ENCODE peak calls at places on chromosome 21, in seven cellular contexts. B is tibial artery, E is lower lobe of right lung, C is uterus, F is RWPE1, H is HL-60, X is coronary artery. P is an unnamed sample.
A peak's percentile ranks its signal among the peaks of the same experiment; 100 is the strongest.

GRCh38 chr21:45552696-45553391 is 10.6 kb upstream of the SLC19A1 start:
- DNase-seq in B (no peak), E (peak; percentile 47), C (no peak), F (no peak), H (no peak), X (no peak), P (no peak)

GRCh38 chr21:45575993-45576837 is 34.0 kb upstream of the SLC19A1 start:
- DNase-seq in B (no peak), E (peak; percentile 39), C (no peak), F (no peak), H (no peak), X (peak; percentile 61), P (no peak)

GRCh38 chr21:36282568-36283230 is 37.3 kb upstream of the MORC3 start:
- DNase-seq in B (no peak), E (no peak), C (no peak), F (no peak), H (no peak), X (no peak), P (no peak)

GRCh38 chr21:28539623-28539988 is 453.1 kb downstream of the LTN1 start:
- DNase-seq in B (no peak), E (no peak), C (no peak), F (no peak), H (no peak), X (no peak), P (no peak)

GRCh38 chr21:45322960-45323461 is 35.3 kb upstream of the POFUT2 start:
- DNase-seq in B (peak; percentile 75), E (peak; percentile 48), C (no peak), F (no peak), H (no peak), X (peak; percentile 93), P (no peak)

GRCh38 chr21:32515869-32516268 is 69.5 kb downstream of the TCP10L start:
- DNase-seq in B (no peak), E (no peak), C (no peak), F (no peak), H (no peak), X (no peak), P (no peak)

GRCh38 chr21:44006017-44006624 is 6.0 kb upstream of the TRAPPC10 start:
- DNase-seq in B (peak; percentile 39), E (no peak), C (peak; percentile 67), F (peak; percentile 81), H (no peak), X (peak; percentile 83), P (no peak)

GRCh38 chr21:43269461-43269860 is 100.7 kb downstream of the CRYAA start:
- DNase-seq in B (no peak), E (peak; percentile 43), C (no peak), F (no peak), H (no peak), X (no peak), P (no peak)

GRCh38 chr21:45384656-45385548 is 20.1 kb upstream of the COL18A1 start:
- DNase-seq in B (peak; percentile 14), E (peak; percentile 28), C (peak; percentile 14), F (no peak), H (no peak), X (no peak), P (no peak)

GRCh38 chr21:44460441-44460755 is 5.1 kb downstream of the LRRC3 start:
- DNase-seq in B (no peak), E (no peak), C (no peak), F (no peak), H (no peak), X (no peak), P (no peak)

GRCh38 chr21:36403713-36404112 is 18.5 kb downstream of the CHAF1B start:
- DNase-seq in B (no peak), E (no peak), C (no peak), F (no peak), H (no peak), X (no peak), P (peak; percentile 28)

GRCh38 chr21:31973402-31973944 is 100.7 kb downstream of the HUNK start:
- DNase-seq in B (no peak), E (no peak), C (no peak), F (no peak), H (no peak), X (no peak), P (no peak)

GRCh38 chr21:46431448-46431847 is 27.2 kb upstream of the DIP2A start:
- DNase-seq in B (no peak), E (peak; percentile 46), C (no peak), F (no peak), H (no peak), X (no peak), P (no peak)

GRCh38 chr21:36544545-36544944 is 64.6 kb upstream of the CLDN14 start:
- DNase-seq in B (no peak), E (no peak), C (no peak), F (no peak), H (no peak), X (peak; percentile 14), P (no peak)

GRCh38 chr21:46229923-46230260 is 1.3 kb upstream of the LSS start:
- DNase-seq in B (no peak), E (no peak), C (no peak), F (no peak), H (no peak), X (no peak), P (no peak)

GRCh38 chr21:27421654-27422053 is 454.8 kb upstream of the ADAMTS5 start:
- DNase-seq in B (no peak), E (no peak), C (no peak), F (no peak), H (no peak), X (no peak), P (no peak)

GRCh38 chr21:46187814-46188213 is 3.6 kb upstream of the SPATC1L start:
- DNase-seq in B (no peak), E (no peak), C (no peak), F (no peak), H (no peak), X (no peak), P (no peak)

GRCh38 chr21:30248844-30249243 is 32.9 kb upstream of the CLDN8 start:
- DNase-seq in B (no peak), E (no peak), C (no peak), F (no peak), H (no peak), X (no peak), P (no peak)
- TF ChIP-seq CTCF in B (no peak), E (no peak), C (no peak), F (no peak), H (no peak), X (no peak), P (no peak)

DNA sequence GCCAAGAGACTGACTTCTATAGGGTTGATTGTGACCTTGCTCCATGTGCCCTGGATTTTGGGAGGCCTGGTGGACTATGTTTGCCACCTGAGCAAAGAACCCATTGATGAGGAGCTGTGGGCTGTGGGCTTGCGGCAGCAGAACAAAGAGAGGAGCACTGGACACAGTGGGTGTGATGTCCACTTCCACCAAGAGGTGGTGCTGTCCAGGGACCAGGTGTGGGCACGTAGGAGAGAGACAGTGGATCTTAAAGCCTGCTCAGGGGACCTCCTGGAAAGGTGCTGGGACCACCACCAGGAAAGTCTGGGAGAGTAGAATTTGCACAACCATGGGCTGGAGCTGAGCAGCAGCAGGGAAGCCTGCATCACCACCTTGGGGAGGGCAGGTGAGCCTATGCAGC is 106.7 kb upstream of the ETS2 start:
- DNase-seq in B (no peak), E (no peak), C (no peak), F (no peak), H (no peak), X (no peak), P (no peak)
- TF ChIP-seq CTCF in B (no peak), E (no peak), C (no peak), F (no peak), H (no peak), X (no peak), P (no peak)

DNA sequence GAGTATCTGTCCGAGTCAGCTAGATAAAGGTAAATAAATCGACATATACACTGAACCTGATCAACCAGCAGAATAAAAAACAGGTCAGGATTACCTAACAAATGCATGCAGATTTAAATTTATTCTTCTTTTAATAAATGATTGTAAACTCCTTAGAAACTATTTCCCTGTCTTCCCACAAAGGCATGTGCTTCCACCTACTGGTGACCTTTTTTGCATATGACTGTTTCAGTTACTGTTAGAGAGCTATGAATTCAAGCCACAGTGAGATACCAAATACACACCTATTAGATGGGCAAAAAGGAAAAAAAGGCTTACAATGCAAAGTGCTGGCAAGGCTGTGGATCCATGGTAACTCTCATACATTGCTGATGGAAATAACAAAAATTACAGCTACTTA is 957.4 kb upstream of the NCAM2 start:
- DNase-seq in B (no peak), E (no peak), C (no peak), F (no peak), H (no peak), X (no peak), P (no peak)
- TF ChIP-seq CTCF in B (no peak), E (peak; percentile 12), C (no peak), F (no peak), H (no peak), X (no peak), P (no peak)

DNA sequence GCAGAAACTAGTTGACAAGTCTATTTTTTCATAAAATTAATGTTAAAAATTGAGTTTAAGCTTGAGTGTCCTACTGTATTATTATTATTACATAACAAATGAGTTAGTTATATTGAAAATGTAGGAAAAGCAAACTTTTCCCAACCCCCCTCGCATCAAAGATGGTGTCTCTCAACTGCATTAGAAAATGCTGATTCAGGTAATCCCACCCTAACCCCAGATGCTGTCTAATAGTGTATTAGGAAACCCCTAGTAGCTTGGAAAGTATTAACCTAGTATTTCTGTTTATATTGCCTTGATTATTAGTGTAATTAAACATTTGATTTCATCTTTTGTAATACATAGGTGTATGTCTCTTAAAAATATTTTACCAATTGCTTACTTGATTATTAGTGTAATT is 1120.3 kb downstream of the MRPL39 start:
- DNase-seq in B (no peak), E (no peak), C (no peak), F (no peak), H (no peak), X (no peak), P (no peak)
- TF ChIP-seq CTCF in B (no peak), E (no peak), C (no peak), F (no peak), H (no peak), X (no peak), P (no peak)

GRCh38 chr21:14955936-14956520 is 108.8 kb downstream of the NRIP1 start:
- DNase-seq in B (no peak), E (no peak), C (no peak), F (no peak), H (no peak), X (no peak), P (no peak)

GRCh38 chr21:14956826-14957225 is 108.0 kb downstream of the NRIP1 start:
- DNase-seq in B (no peak), E (no peak), C (no peak), F (no peak), H (no peak), X (no peak), P (no peak)

GRCh38 chr21:14949603-14950002 is 115.2 kb downstream of the NRIP1 start:
- DNase-seq in B (no peak), E (no peak), C (no peak), F (no peak), H (no peak), X (no peak), P (no peak)

GRCh38 chr21:14957836-14958235 is 107.0 kb downstream of the NRIP1 start:
- DNase-seq in B (no peak), E (no peak), C (no peak), F (no peak), H (no peak), X (no peak), P (no peak)

DNA sequence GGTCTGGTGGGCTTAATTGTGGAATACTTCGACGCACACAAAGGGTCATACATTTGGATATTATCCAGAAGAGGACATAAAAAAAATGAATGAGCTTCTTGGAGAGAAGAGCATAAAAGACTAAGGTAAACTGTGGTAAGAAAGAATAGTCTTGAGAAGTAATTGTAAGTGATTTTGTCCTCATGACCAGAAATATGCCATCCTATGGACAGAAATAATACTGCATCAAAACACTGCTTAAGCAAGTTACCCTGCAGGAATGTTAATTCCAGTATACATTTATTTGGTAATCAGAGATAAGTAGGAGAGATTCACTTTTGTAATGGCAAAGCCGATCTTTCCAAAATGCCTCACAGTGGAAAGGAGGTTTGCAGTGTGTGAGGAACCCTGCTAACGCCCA is 111.9 kb downstream of the NRIP1 start:
- DNase-seq in B (no peak), E (no peak), C (no peak), F (no peak), H (no peak), X (no peak), P (no peak)
- TF ChIP-seq CTCF in B (no peak), E (no peak), C (no peak), F (no peak), H (no peak), X (no peak), P (no peak)

P was measured in natural killer cell.